ENCODE peak calls at places on chromosomes 12 and 14, in nine cellular contexts. E is NCI-H1092, I is activated T-cell treated with anti-CD3 and anti-CD28 coated beads for 1 hour, R is germinal center, N is amniotic stem cell, W is upper lobe of right lung, Y is A172, S is body of pancreas, K is fibroblast of lung. O is an unnamed sample.

GRCh38 chr14:105064721-105065143 is 498 bp downstream of the GPR132 start:
- DNase-seq in E (no peak), I (no peak), R (no peak), N (no peak), W (peak; percentile 69), Y (peak; percentile 35), S (no peak), K (no peak), O (no peak)

GRCh38 chr12:159131-159782 is 54.7 kb downstream of the SLC6A12 start:
- DNase-seq in E (no peak), I (no peak), R (no peak), N (no peak), W (no peak), Y (no peak), S (no peak), K (no peak), O (no peak)

GRCh38 chr12:6372403-6373003 is 2.9 kb downstream of the SCNN1A start:
- DNase-seq in E (no peak), I (no peak), R (no peak), N (peak; percentile 40), W (peak; percentile 75), Y (peak; percentile 83), S (peak; percentile 49), K (peak; percentile 90), O (no peak)

GRCh38 chr12:54296393-54297121 is 4.3 kb downstream of the NFE2 start:
- DNase-seq in E (no peak), I (no peak), R (no peak), N (no peak), W (no peak), Y (no peak), S (no peak), K (no peak), O (no peak)

GRCh38 chr14:24885410-24885913 is 164.5 kb downstream of the STXBP6 start:
- DNase-seq in E (no peak), I (no peak), R (no peak), N (no peak), W (no peak), Y (no peak), S (no peak), K (no peak), O (no peak)

GRCh38 chr14:32938719-32939253 is at the start of gene NPAS3:
- DNase-seq in E (peak; percentile 26), I (no peak), R (no peak), N (no peak), W (no peak), Y (no peak), S (peak; percentile 23), K (no peak), O (peak; percentile 50)

GRCh38 chr12:46489951-46490388 is 117.4 kb upstream of the SLC38A2 start:
- DNase-seq in E (no peak), I (no peak), R (no peak), N (no peak), W (no peak), Y (no peak), S (no peak), K (peak; percentile 42), O (no peak)

GRCh38 chr14:50311337-50311973 is 574 bp downstream of the L2HGDH start:
- DNase-seq in E (no peak), I (no peak), R (no peak), N (no peak), W (no peak), Y (no peak), S (no peak), K (peak; percentile 8), O (peak; percentile 24)

GRCh38 chr14:23366163-23366921 is 1.4 kb upstream of the EFS start:
- DNase-seq in E (no peak), I (no peak), R (no peak), N (peak; percentile 67), W (peak; percentile 82), Y (no peak), S (no peak), K (peak; percentile 81), O (no peak)

GRCh38 chr12:18400186-18400585 is 138.9 kb downstream of the PIK3C2G start:
- DNase-seq in E (no peak), I (no peak), R (no peak), N (no peak), W (no peak), Y (no peak), S (no peak), K (peak; percentile 19), O (no peak)

GRCh38 chr12:10304161-10304574 is 3.5 kb upstream of the KLRD1 start:
- DNase-seq in E (no peak), I (no peak), R (no peak), N (no peak), W (no peak), Y (peak; percentile 41), S (no peak), K (peak; percentile 87), O (no peak)

GRCh38 chr12:71476513-71476912 is 36.9 kb downstream of the LGR5 start:
- DNase-seq in E (no peak), I (no peak), R (no peak), N (peak; percentile 69), W (no peak), Y (peak; percentile 77), S (no peak), K (peak; percentile 53), O (no peak)

GRCh38 chr12:55659486-55660385 is 23.0 kb downstream of the OR10P1 start:
- DNase-seq in E (no peak), I (no peak), R (no peak), N (no peak), W (no peak), Y (peak; percentile 25), S (no peak), K (peak; percentile 28), O (no peak)

GRCh38 chr12:42961395-42961794 is 371.8 kb upstream of the PRICKLE1 start:
- DNase-seq in E (no peak), I (no peak), R (no peak), N (no peak), W (no peak), Y (peak; percentile 93), S (peak; percentile 39), K (no peak), O (no peak)

GRCh38 chr12:125100551-125101434 is 35.6 kb downstream of the AACS start:
- DNase-seq in E (no peak), I (no peak), R (no peak), N (no peak), W (no peak), Y (no peak), S (no peak), K (no peak), O (no peak)

GRCh38 chr14:23147676-23148075 is 28.6 kb upstream of the CEBPE start:
- DNase-seq in E (no peak), I (no peak), R (no peak), N (no peak), W (no peak), Y (peak; percentile 26), S (peak; percentile 66), K (peak; percentile 39), O (no peak)

O was measured in GM13977.